ENCODE peak calls at places on chromosomes 3 and 15, in four cellular contexts. D is Caco-2; X is CD8-positive, alpha-beta memory T cell; B is breast epithelium. N is an unnamed sample.
A peak's percentile ranks its signal among the peaks of the same experiment; 100 is the strongest.

GRCh38 chr3:191246628-191247027 is 47.6 kb downstream of the OSTN start:
- DNase-seq in B (no peak), X (no peak), D (peak; percentile 21), N (no peak)

GRCh38 chr3:128794067-128794768 is 68.2 kb downstream of the RAB7A start:
- DNase-seq in X (no peak), D (no peak), B (no peak), N (no peak)

GRCh38 chr15:77840962-77841361 is 208.2 kb upstream of the LINGO1 start:
- DNase-seq in B (no peak), D (no peak), X (no peak), N (no peak)

GRCh38 chr3:156368189-156368588 is 186.7 kb downstream of the SSR3 start:
- DNase-seq in D (no peak), X (no peak), B (no peak), N (no peak)

GRCh38 chr3:182067423-182067822 is 355.7 kb downstream of the SOX2 start:
- DNase-seq in X (no peak), D (no peak), B (no peak), N (no peak)

GRCh38 chr15:33243869-33244268 is 49.4 kb upstream of the FMN1 start:
- DNase-seq in B (no peak), X (no peak), D (no peak), N (peak; percentile 38)

GRCh38 chr15:90873998-90874605 is 5.7 kb downstream of the FURIN start:
- DNase-seq in D (peak; percentile 91), X (no peak), B (no peak), N (no peak)

GRCh38 chr3:22962244-22962643 is 240.9 kb upstream of the UBE2E2 start:
- DNase-seq in X (no peak), D (no peak), B (no peak), N (no peak)

GRCh38 chr3:10672422-10672821 is 143.6 kb upstream of the SLC6A11 start:
- DNase-seq in D (no peak), B (no peak), X (no peak), N (no peak)

GRCh38 chr3:9414822-9415221 is 17.4 kb downstream of the SETD5 start:
- DNase-seq in D (no peak), X (no peak), B (no peak), N (no peak)

GRCh38 chr15:70775160-70775559 is 11.8 kb upstream of the UACA start:
- DNase-seq in B (no peak), D (no peak), X (no peak), N (no peak)

GRCh38 chr15:42358141-42358540 is 1.2 kb upstream of the CAPN3 start:
- DNase-seq in X (no peak), B (no peak), D (no peak), N (no peak)

GRCh38 chr3:184175981-184176376 is 1.3 kb downstream of the AP2M1 start:
- DNase-seq in B (no peak), X (no peak), D (no peak), N (no peak)

GRCh38 chr3:73661262-73661661 is 36.5 kb upstream of the PDZRN3 start:
- DNase-seq in D (no peak), X (no peak), B (no peak), N (no peak)

GRCh38 chr3:32551087-32551486 is 19.6 kb downstream of the DYNC1LI1 start:
- DNase-seq in B (no peak), X (no peak), D (no peak), N (no peak)

GRCh38 chr3:195836736-195837135 is 25.0 kb upstream of the MUC4 start:
- DNase-seq in D (no peak), B (no peak), X (no peak), N (no peak)

GRCh38 chr3:134074790-134075567 is 45.3 kb upstream of the SLCO2A1 start:
- DNase-seq in D (no peak), X (no peak), B (no peak), N (no peak)

GRCh38 chr15:66253643-66254363 is at the start of gene MEGF11:
- DNase-seq in B (no peak), D (peak; percentile 25), X (no peak), N (peak; percentile 55)

GRCh38 chr15:66254364-66255292 is 1.1 kb upstream of the MEGF11 start:
- DNase-seq in B (no peak), D (no peak), X (no peak), N (no peak)

GRCh38 chr15:66252411-66253295 is 897 bp downstream of the MEGF11 start:
- DNase-seq in X (peak; percentile 8), D (peak; percentile 75), B (no peak), N (peak; percentile 85)

GRCh38 chr15:66251790-66252355 is 1.7 kb downstream of the MEGF11 start:
- DNase-seq in D (no peak), B (no peak), X (no peak), N (peak; percentile 73)

DNA sequence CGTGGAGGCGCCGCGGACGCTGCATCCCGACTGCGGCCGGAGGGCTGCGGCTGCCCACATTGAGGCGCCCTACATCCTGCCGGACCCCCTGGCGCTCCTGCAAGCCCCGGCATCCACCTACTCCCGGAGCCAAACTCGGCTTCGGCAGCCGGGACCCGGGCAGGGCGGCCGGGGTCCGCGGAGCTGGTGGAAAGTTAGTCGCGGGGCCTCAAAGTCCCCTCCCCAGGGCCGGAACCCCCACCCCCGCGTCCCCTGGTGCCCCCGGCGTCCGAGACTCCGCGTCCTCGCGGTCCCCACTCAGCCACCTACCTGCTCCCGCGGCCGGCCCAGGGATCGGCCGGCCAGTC is 281 bp downstream of the MEGF11 start:
- DNase-seq in B (no peak), D (no peak), X (no peak), N (no peak)
- H3K27me3 ChIP-seq in B (peaks cover 45% of the 10 kb centered on the region), D (no peaks in the 10 kb centered on the region), X (peaks cover 58% of the 10 kb centered on the region), N (peaks cover 22% of the 10 kb centered on the region)

DNA sequence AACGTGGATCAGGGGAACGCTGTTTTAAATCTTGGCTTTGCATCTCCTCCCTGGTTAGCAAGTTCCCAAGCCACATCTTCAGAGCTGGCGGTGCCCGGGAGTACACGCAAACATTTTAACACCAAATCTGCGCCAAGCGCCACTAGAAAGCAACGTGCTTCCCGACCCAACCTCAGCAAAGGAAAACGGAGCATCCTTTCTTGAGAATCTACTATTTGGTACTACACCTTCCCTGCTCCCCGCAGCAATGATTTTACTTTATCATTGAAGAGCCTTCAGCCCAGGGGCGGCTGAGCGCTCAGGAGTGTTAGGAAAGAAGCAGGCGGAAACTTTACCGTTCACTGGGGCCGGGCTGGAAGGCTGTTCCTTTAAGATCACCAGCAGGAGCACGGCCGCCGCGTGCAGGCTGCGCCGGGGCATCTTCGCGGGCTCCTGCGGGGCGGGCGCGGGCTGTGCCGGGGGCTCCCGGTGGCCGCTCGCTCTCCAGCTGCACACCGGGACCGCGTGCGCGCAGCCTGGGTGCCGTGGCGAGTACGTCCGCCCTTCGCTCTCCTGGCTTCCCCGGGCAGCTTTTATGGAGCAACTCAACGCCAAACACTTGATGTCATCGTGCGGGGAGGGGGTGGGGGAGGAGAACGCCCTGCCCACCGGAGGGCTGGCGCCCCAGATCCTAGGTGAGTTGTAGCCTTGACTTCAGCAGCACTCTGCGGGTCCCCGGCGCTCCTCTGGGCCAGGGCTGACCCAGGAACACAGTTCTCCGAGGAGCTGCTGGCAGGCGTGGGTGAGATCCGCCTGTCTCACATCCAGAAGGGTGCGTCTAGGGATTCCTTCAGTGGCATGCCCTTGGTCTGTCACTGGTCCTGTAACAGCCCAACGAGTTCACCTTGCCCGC is at the start of gene CA12:
- DNase-seq in X (no peak), B (peak; percentile 69), D (peak; percentile 47), N (peak; percentile 39)
- H3K27me3 ChIP-seq in X (peaks cover 18% of the 10 kb centered on the region), B (no peaks in the 10 kb centered on the region), D (no peaks in the 10 kb centered on the region), N (peaks cover 60% of the 10 kb centered on the region)

GRCh38 chr15:67836134-67836455 is 3.8 kb downstream of the RNU6-1 start:
- DNase-seq in B (no peak), D (no peak), X (no peak), N (no peak)

GRCh38 chr15:67834593-67835348 is 5.1 kb downstream of the RNU6-1 start:
- DNase-seq in D (no peak), X (peak; percentile 11), B (no peak), N (no peak)

GRCh38 chr15:67834249-67834592 is 5.6 kb downstream of the RNU6-1 start:
- DNase-seq in X (no peak), B (no peak), D (no peak), N (no peak)

GRCh38 chr15:67836477-67836876 is 3.4 kb downstream of the RNU6-1 start:
- DNase-seq in B (no peak), D (peak; percentile 62), X (peak; percentile 44), N (peak; percentile 60)

GRCh38 chr15:67835349-67836133 is 4.3 kb downstream of the RNU6-1 start:
- DNase-seq in X (no peak), D (no peak), B (no peak), N (no peak)
- H3K27me3 ChIP-seq in X (peaks cover 48% of the 10 kb centered on the region), D (no peaks in the 10 kb centered on the region), B (peaks cover 57% of the 10 kb centered on the region), N (peaks cover 54% of the 10 kb centered on the region)

DNA sequence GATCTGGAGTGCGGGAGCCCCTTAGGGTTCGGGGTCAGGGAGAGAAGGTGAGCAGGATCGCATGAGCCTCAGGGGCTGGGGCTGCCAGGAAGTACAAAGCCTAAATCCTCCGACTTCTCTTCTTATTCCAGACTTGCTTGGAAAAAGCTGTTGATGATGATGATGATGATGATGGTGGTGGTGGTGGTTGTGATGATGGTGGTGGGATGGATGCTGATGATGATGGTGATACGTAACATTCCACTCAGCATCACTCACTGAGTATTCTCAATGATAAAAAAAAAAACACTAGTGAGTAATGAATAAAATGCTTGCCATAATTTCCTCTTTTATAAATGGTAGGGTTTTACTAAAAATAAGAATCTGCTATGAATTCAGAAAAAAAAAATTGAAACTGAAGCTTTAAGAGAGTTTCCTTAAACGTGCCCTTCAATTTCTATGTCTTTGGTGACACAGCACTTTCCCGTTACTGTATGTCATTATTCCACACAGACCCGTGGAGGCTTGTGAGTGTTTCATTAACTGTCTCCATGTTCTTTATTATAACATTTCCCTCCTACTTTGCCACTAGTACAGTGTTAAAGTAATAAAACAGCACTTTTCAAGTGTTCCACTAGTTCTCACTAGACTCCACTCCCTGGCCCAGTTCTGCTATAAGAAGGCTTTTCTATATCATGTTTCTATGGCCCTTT is 5.4 kb upstream of the ACAN start:
- DNase-seq in D (no peak), X (no peak), B (no peak), N (no peak)
- H3K27me3 ChIP-seq in D (no peaks in the 10 kb centered on the region), X (peaks cover 11% of the 10 kb centered on the region), B (peaks cover 53% of the 10 kb centered on the region), N (peaks cover 61% of the 10 kb centered on the region)